ENCODE peak calls at places on chromosome 20, in five cellular contexts. H is HuH-7.5; G is stimulated activated CD4-positive, alpha-beta T cell treated with anti-CD3 and anti-CD28 coated beads, Interleukin-15, amount 100 ng/mL, for 1 hour; T is COLO829; E is PC-9. R is an unnamed sample.

GRCh38 chr20:45355209-45355608 is 7.0 kb upstream of the SDC4 start:
- DNase-seq in H (no peak), E (no peak), G (no peak), T (peak), R (no peak)

GRCh38 chr20:62751551-62752150 is 43.0 kb downstream of the NTSR1 start:
- DNase-seq in G (no peak), E (no peak), H (no peak), T (no peak), R (no peak)

GRCh38 chr20:58634121-58634817 is 16.8 kb upstream of the STX16 start:
- DNase-seq in E (no peak), G (no peak), T (peak), H (no peak), R (no peak)

GRCh38 chr20:57391439-57392129 is 388 bp downstream of the RBM38 start:
- DNase-seq in T (no peak), E (no peak), H (peak), G (no peak), R (no peak)

GRCh38 chr20:38723069-38723981 is 961 bp upstream of the SLC32A1 start:
- DNase-seq in G (no peak), H (no peak), T (no peak), E (no peak), R (no peak)

GRCh38 chr20:58743076-58743566 is 50.5 kb downstream of the NPEPL1 start:
- DNase-seq in E (no peak), G (no peak), T (no peak), H (no peak), R (no peak)

GRCh38 chr20:8388707-8389106 is 256.6 kb downstream of the PLCB1 start:
- DNase-seq in G (no peak), H (no peak), T (peak), E (no peak), R (no peak)

GRCh38 chr20:40438161-40438835 is 250.7 kb downstream of the MAFB start:
- DNase-seq in E (no peak), H (no peak), T (no peak), G (no peak), R (no peak)

GRCh38 chr20:4961746-4962145 is 39.6 kb downstream of the SLC23A2 start:
- DNase-seq in T (peak), G (no peak), E (no peak), H (no peak), R (no peak)

GRCh38 chr20:45828589-45828988 is 1.5 kb upstream of the TNNC2 start:
- DNase-seq in T (no peak), G (no peak), H (no peak), E (no peak), R (no peak)

GRCh38 chr20:1050440-1050839 is 48.3 kb upstream of the RSPO4 start:
- DNase-seq in H (no peak), T (no peak), E (no peak), G (no peak), R (no peak)

GRCh38 chr20:45419188-45420091 is 3.5 kb downstream of the PIGT start:
- DNase-seq in G (no peak), E (peak), H (no peak), T (no peak), R (peak)

GRCh38 chr20:40291483-40291882 is 397.6 kb downstream of the MAFB start:
- DNase-seq in H (no peak), G (no peak), T (no peak), E (no peak), R (no peak)

GRCh38 chr20:62900692-62901584 is 25.4 kb downstream of the DIDO1 start:
- DNase-seq in H (peak), T (no peak), E (peak), G (no peak), R (no peak)

GRCh38 chr20:57061058-57061900 is 205.2 kb downstream of the BMP7 start:
- DNase-seq in H (peak), T (peak), E (peak), G (no peak), R (no peak)

GRCh38 chr20:21232546-21233280 is 70.4 kb upstream of the XRN2 start:
- DNase-seq in T (no peak), G (no peak), E (no peak), H (no peak), R (no peak)

GRCh38 chr20:53842301-53843099 is 227.9 kb downstream of the BCAS1 start:
- DNase-seq in T (no peak), G (no peak), H (no peak), E (no peak), R (no peak)

GRCh38 chr20:33465536-33466302 is 22.2 kb upstream of the SNTA1 start:
- DNase-seq in G (no peak), H (no peak), T (peak), E (no peak), R (no peak)

GRCh38 chr20:49569403-49570115 is 1.6 kb upstream of the PTGIS start:
- DNase-seq in E (no peak), T (no peak), H (no peak), G (no peak), R (no peak)

GRCh38 chr20:29740951-29741593 is 1516.4 kb upstream of the DEFB115 start:
- DNase-seq in G (no peak), H (no peak), T (no peak), E (no peak), R (no peak)

GRCh38 chr20:32036716-32037355 is 15.2 kb upstream of the HCK start:
- DNase-seq in H (no peak), G (no peak), T (no peak), E (no peak), R (no peak)

GRCh38 chr20:40497781-40498691 is 191.0 kb downstream of the MAFB start:
- DNase-seq in H (no peak), E (no peak), T (no peak), G (no peak), R (no peak)

R was measured in GOT3.